ENCODE peak calls at places on chromosomes 16 and 17, in four cellular contexts. One of them, this sample, is unnamed. For H3K36me3, the result is how much of the 10 kb centered on the place peaks cover.

GRCh38 chr16:80065565-80065964 is 465.0 kb upstream of the MAF start:
- DNase-seq in uterus: no peak
- DNase-seq in neural progenitor cell: no peak
- DNase-seq in fibroblast of lung: no peak
- DNase-seq in this sample: no peak

GRCh38 chr17:61218438-61218837 is 181.2 kb upstream of the TBX2 start:
- DNase-seq in uterus: no peak
- DNase-seq in neural progenitor cell: no peak
- DNase-seq in fibroblast of lung: peak
- DNase-seq in this sample: no peak

GRCh38 chr16:47638175-47638574 is 177.0 kb downstream of the PHKB start:
- DNase-seq in uterus: no peak
- DNase-seq in neural progenitor cell: no peak
- DNase-seq in fibroblast of lung: no peak
- DNase-seq in this sample: no peak

GRCh38 chr16:11586856-11587642 is at the start of gene LITAF:
- DNase-seq in uterus: peak
- DNase-seq in neural progenitor cell: peak
- DNase-seq in fibroblast of lung: peak
- DNase-seq in this sample: peak

GRCh38 chr16:1407749-1408148 is 6.8 kb downstream of the UNKL start:
- DNase-seq in uterus: peak
- DNase-seq in neural progenitor cell: no peak
- DNase-seq in fibroblast of lung: peak
- DNase-seq in this sample: no peak

GRCh38 chr17:31537558-31537957 is 146.1 kb downstream of the RAB11FIP4 start:
- DNase-seq in uterus: peak
- DNase-seq in neural progenitor cell: no peak
- DNase-seq in fibroblast of lung: no peak
- DNase-seq in this sample: no peak

GRCh38 chr16:71401988-71402387 is 39.9 kb downstream of the TLE7 start:
- DNase-seq in uterus: no peak
- DNase-seq in neural progenitor cell: peak
- DNase-seq in fibroblast of lung: no peak
- DNase-seq in this sample: no peak

GRCh38 chr17:56977673-56978395 is at the start of gene SCPEP1:
- DNase-seq in uterus: peak
- DNase-seq in neural progenitor cell: peak
- DNase-seq in fibroblast of lung: peak
- DNase-seq in this sample: peak

GRCh38 chr17:59365383-59365981 is 34.0 kb downstream of the YPEL2 start:
- DNase-seq in uterus: no peak
- DNase-seq in neural progenitor cell: peak
- DNase-seq in fibroblast of lung: no peak
- DNase-seq in this sample: peak

GRCh38 chr17:80153004-80153403 is 6.1 kb upstream of the EIF4A3 start:
- DNase-seq in uterus: no peak
- DNase-seq in neural progenitor cell: no peak
- DNase-seq in fibroblast of lung: no peak
- DNase-seq in this sample: no peak

GRCh38 chr16:67179421-67180080 is 4.2 kb downstream of the MATCAP1 start:
- DNase-seq in uterus: no peak
- DNase-seq in neural progenitor cell: no peak
- DNase-seq in fibroblast of lung: no peak
- DNase-seq in this sample: no peak

GRCh38 chr16:3654249-3654991 is at the start of gene DNASE1:
- DNase-seq in uterus: peak
- DNase-seq in neural progenitor cell: peak
- DNase-seq in fibroblast of lung: peak
- DNase-seq in this sample: peak

GRCh38 chr17:69555056-69555455 is 140.6 kb downstream of the MAP2K6 start:
- DNase-seq in uterus: no peak
- DNase-seq in neural progenitor cell: no peak
- DNase-seq in fibroblast of lung: no peak
- DNase-seq in this sample: no peak

GRCh38 chr16:70693231-70693671 is 7.4 kb upstream of the MTSS2 start:
- DNase-seq in uterus: peak
- DNase-seq in neural progenitor cell: no peak
- DNase-seq in fibroblast of lung: peak
- DNase-seq in this sample: peak

GRCh38 chr17:72699566-72699965 is 392.9 kb downstream of the SLC39A11 start:
- DNase-seq in uterus: no peak
- DNase-seq in neural progenitor cell: no peak
- DNase-seq in fibroblast of lung: no peak
- DNase-seq in this sample: no peak

GRCh38 chr17:11880714-11881113 is 116.6 kb downstream of the ZNF18 start:
- DNase-seq in uterus: no peak
- DNase-seq in neural progenitor cell: peak
- DNase-seq in fibroblast of lung: no peak
- DNase-seq in this sample: no peak

GRCh38 chr16:68444058-68444657 is 4.2 kb downstream of the SMPD3 start:
- DNase-seq in uterus: no peak
- DNase-seq in neural progenitor cell: peak
- DNase-seq in fibroblast of lung: peak
- DNase-seq in this sample: no peak

GRCh38 chr17:61015966-61016365 is 338.3 kb downstream of the BCAS3 start:
- DNase-seq in uterus: no peak
- DNase-seq in neural progenitor cell: no peak
- DNase-seq in fibroblast of lung: peak
- DNase-seq in this sample: no peak

GRCh38 chr17:37605813-37606505 is 3.3 kb downstream of the SYNRG start:
- DNase-seq in uterus: no peak
- DNase-seq in neural progenitor cell: no peak
- DNase-seq in fibroblast of lung: no peak
- DNase-seq in this sample: no peak
- H3K4me3 ChIP-seq in uterus: no peak
- H3K4me3 ChIP-seq in neural progenitor cell: no peak
- H3K4me3 ChIP-seq in fibroblast of lung: no peak
- H3K4me3 ChIP-seq in this sample: no peak

GRCh38 chr16:88017006-88017405 is 65.8 kb downstream of the BANP start:
- DNase-seq in uterus: peak
- DNase-seq in neural progenitor cell: no peak
- DNase-seq in fibroblast of lung: no peak
- DNase-seq in this sample: peak
- H3K36me3 ChIP-seq in uterus: under half
- H3K36me3 ChIP-seq in neural progenitor cell: under half
- H3K36me3 ChIP-seq in fibroblast of lung: under half
- H3K36me3 ChIP-seq in this sample: under half

GRCh38 chr16:88957887-88958577 is 19.0 kb downstream of the CBFA2T3 start:
- DNase-seq in uterus: no peak
- DNase-seq in neural progenitor cell: no peak
- DNase-seq in fibroblast of lung: no peak
- DNase-seq in this sample: no peak
- H3K4me3 ChIP-seq in uterus: no peak
- H3K4me3 ChIP-seq in neural progenitor cell: no peak
- H3K4me3 ChIP-seq in fibroblast of lung: no peak
- H3K4me3 ChIP-seq in this sample: no peak

GRCh38 chr17:75118307-75118706 is 8.5 kb downstream of the ARMC7 start:
- DNase-seq in uterus: no peak
- DNase-seq in neural progenitor cell: no peak
- DNase-seq in fibroblast of lung: no peak
- DNase-seq in this sample: no peak
- H3K36me3 ChIP-seq in uterus: under half
- H3K36me3 ChIP-seq in neural progenitor cell: under half
- H3K36me3 ChIP-seq in fibroblast of lung: under half
- H3K36me3 ChIP-seq in this sample: under half

GRCh38 chr16:51181495-51181795 is 30.4 kb upstream of the SALL1 start:
- DNase-seq in uterus: no peak
- DNase-seq in neural progenitor cell: peak
- DNase-seq in fibroblast of lung: no peak
- DNase-seq in this sample: no peak

GRCh38 chr16:51175081-51175480 is 24.0 kb upstream of the SALL1 start:
- DNase-seq in uterus: no peak
- DNase-seq in neural progenitor cell: no peak
- DNase-seq in fibroblast of lung: no peak
- DNase-seq in this sample: no peak

GRCh38 chr16:51184702-51185433 is 33.8 kb upstream of the SALL1 start:
- DNase-seq in uterus: no peak
- DNase-seq in neural progenitor cell: peak
- DNase-seq in fibroblast of lung: no peak
- DNase-seq in this sample: no peak

GRCh38 chr16:51180719-51181494 is 29.8 kb upstream of the SALL1 start:
- DNase-seq in uterus: no peak
- DNase-seq in neural progenitor cell: no peak
- DNase-seq in fibroblast of lung: no peak
- DNase-seq in this sample: no peak
- H3K4me3 ChIP-seq in uterus: no peak
- H3K4me3 ChIP-seq in neural progenitor cell: no peak
- H3K4me3 ChIP-seq in fibroblast of lung: no peak
- H3K4me3 ChIP-seq in this sample: no peak

GRCh38 chr17:45851022-45851421 is 6.3 kb downstream of the SPPL2C start:
- DNase-seq in uterus: no peak
- DNase-seq in neural progenitor cell: no peak
- DNase-seq in fibroblast of lung: no peak
- DNase-seq in this sample: no peak
- H3K36me3 ChIP-seq in uterus: under half
- H3K36me3 ChIP-seq in neural progenitor cell: under half
- H3K36me3 ChIP-seq in fibroblast of lung: under half
- H3K36me3 ChIP-seq in this sample: under half

DNA sequence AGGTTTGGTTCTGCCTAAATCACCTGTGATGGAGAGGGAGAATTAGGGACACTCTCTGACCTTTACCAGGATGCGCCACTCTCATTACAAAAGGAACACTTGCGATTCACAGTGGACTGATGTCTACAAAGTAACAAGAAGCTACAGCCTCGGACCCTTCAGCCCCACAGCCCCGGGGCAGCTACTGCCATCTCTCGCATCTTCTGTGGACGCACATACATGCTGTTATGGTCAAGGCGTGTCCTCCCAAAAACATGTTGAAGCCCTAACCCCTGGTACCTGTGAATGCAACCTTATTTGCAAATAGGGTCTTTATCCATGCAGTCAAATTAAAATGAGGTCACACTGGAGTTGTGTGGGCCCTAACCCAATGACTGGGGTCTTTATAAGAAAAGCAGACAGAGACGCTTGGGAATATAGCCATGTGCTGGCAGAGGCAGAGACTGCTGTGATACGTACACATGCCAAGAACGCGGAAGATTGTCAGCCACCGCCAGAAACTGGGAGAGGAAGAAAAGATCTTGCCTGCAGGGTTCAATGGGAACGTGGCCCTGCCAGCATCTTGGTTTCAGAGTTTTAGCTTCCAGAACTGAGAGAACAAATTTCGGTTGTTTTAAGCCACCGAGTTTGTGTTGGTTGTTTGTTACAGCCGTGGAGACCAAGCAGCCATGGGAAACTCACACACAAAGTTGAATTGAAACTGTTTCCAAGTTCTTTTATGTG is 23.0 kb downstream of the ATP2C2 start:
- DNase-seq in uterus: no peak
- DNase-seq in neural progenitor cell: no peak
- DNase-seq in fibroblast of lung: peak
- DNase-seq in this sample: no peak
- H3K4me3 ChIP-seq in uterus: no peak
- H3K4me3 ChIP-seq in neural progenitor cell: no peak
- H3K4me3 ChIP-seq in fibroblast of lung: no peak
- H3K4me3 ChIP-seq in this sample: no peak

GRCh38 chr17:35103271-35103670 is 16.4 kb downstream of the RAD51D start:
- DNase-seq in uterus: no peak
- DNase-seq in neural progenitor cell: no peak
- DNase-seq in fibroblast of lung: no peak
- DNase-seq in this sample: no peak
- H3K36me3 ChIP-seq in uterus: under half
- H3K36me3 ChIP-seq in neural progenitor cell: under half
- H3K36me3 ChIP-seq in fibroblast of lung: under half
- H3K36me3 ChIP-seq in this sample: under half